ENCODE peak calls at places on chromosomes 16 and 17, in nine cellular contexts. E is non-pigmented ciliary epithelial cell; L is GF-D8; I is activated naive CD4-positive, alpha-beta T cell treated with anti-CD3 and anti-CD28 coated beads, Interleukin-2, amount 10 ng/mL, durations not matched to agents 7 days and 5 days; D is NT2/D1; Z is activated CD4-positive, alpha-beta T cell treated with anti-CD3 and anti-CD28 coated beads for 48 hours; U is GM06990; M is iPS-NIHi11; C is stimulated activated naive CD8-positive, alpha-beta T cell treated with anti-CD3 and anti-CD28 coated beads, Interleukin-15, Interleukin-2, amounts not matched to agents 100 U/mL and 50 U/mL, for 24 hours. Q is an unnamed sample.

GRCh38 chr17:81576621-81577277 is 24.6 kb upstream of the FAAP100 start:
- DNase-seq in U (no peak), I (no peak), C (no peak), Z (no peak), E (no peak), D (no peak), L (no peak), M (no peak), Q (no peak)

GRCh38 chr16:86424413-86424812 is 85.9 kb upstream of the FOXF1 start:
- DNase-seq in D (peak; percentile 30), C (no peak), Z (no peak), I (no peak), E (no peak), L (no peak), M (peak; percentile 47), U (no peak), Q (no peak)

GRCh38 chr17:78997881-78998280 is 11.7 kb downstream of the CANT1 start:
- DNase-seq in L (no peak), D (no peak), I (peak; percentile 18), U (no peak), E (no peak), Z (no peak), C (no peak), M (peak; percentile 4), Q (no peak)

GRCh38 chr16:20899503-20900298 is 457 bp downstream of the DCUN1D3 start:
- DNase-seq in I (peak; percentile 36), M (no peak), E (no peak), U (no peak), Z (no peak), L (peak; percentile 9), C (no peak), D (no peak), Q (no peak)

GRCh38 chr17:68011199-68011665 is 15.0 kb upstream of the C17orf58 start:
- DNase-seq in M (peak; percentile 70), C (peak; percentile 81), U (peak; percentile 34), E (no peak), D (no peak), Z (peak; percentile 79), L (no peak), I (peak; percentile 73), Q (no peak)

GRCh38 chr17:1559743-1560581 is 2.6 kb downstream of the PITPNA start:
- DNase-seq in Z (no peak), M (no peak), D (no peak), U (no peak), L (no peak), C (no peak), I (no peak), E (no peak), Q (no peak)

GRCh38 chr17:77594416-77595209 is 363.9 kb upstream of the TNRC6C start:
- DNase-seq in Z (peak; percentile 22), U (no peak), E (no peak), L (no peak), D (no peak), M (no peak), C (peak; percentile 28), I (peak; percentile 56), Q (no peak)

GRCh38 chr17:82167028-82167427 is 45.6 kb downstream of the CCDC57 start:
- DNase-seq in U (no peak), L (no peak), E (no peak), I (no peak), Z (no peak), D (no peak), M (no peak), C (no peak), Q (no peak)

GRCh38 chr16:9797306-9797705 is 384.9 kb downstream of the GRIN2A start:
- DNase-seq in L (no peak), C (no peak), Z (no peak), U (no peak), D (no peak), M (no peak), I (no peak), E (peak; percentile 46), Q (no peak)

GRCh38 chr17:75428775-75429469 is 23.4 kb upstream of the GRB2 start:
- DNase-seq in U (no peak), I (no peak), E (peak; percentile 84), D (no peak), M (no peak), L (no peak), C (no peak), Z (no peak), Q (no peak)

GRCh38 chr17:77526728-77527355 is 386.1 kb downstream of the SEC14L1 start:
- DNase-seq in D (no peak), I (peak; percentile 1), Z (no peak), L (no peak), E (no peak), C (no peak), M (no peak), U (no peak), Q (no peak)

GRCh38 chr17:55056530-55056929 is 88.0 kb downstream of the STXBP4 start:
- DNase-seq in E (no peak), L (no peak), Z (no peak), D (no peak), C (no peak), I (no peak), U (no peak), M (no peak), Q (no peak)

GRCh38 chr16:69410285-69410990 is 14.0 kb upstream of the CYB5B start:
- DNase-seq in C (no peak), I (no peak), L (no peak), D (no peak), E (no peak), U (no peak), M (no peak), Z (no peak), Q (no peak)

GRCh38 chr17:79850571-79851460 is 11.6 kb upstream of the CBX4 start:
- DNase-seq in Z (peak; percentile 46), C (peak; percentile 24), I (no peak), D (no peak), L (no peak), M (no peak), E (no peak), U (no peak), Q (no peak)

GRCh38 chr17:50817142-50817751 is 18.1 kb upstream of the WFIKKN2 start:
- DNase-seq in M (peak; percentile 80), Z (peak; percentile 70), L (no peak), U (peak; percentile 47), E (no peak), D (no peak), C (peak; percentile 75), I (peak; percentile 64), Q (no peak)

GRCh38 chr17:2610640-2611175 is 17.3 kb downstream of the PAFAH1B1 start:
- DNase-seq in M (no peak), L (no peak), U (no peak), Z (no peak), D (no peak), I (no peak), C (no peak), E (no peak), Q (no peak)

GRCh38 chr17:49381793-49382192 is 19.7 kb upstream of the ZNF652 start:
- DNase-seq in I (no peak), E (no peak), Z (no peak), M (no peak), D (no peak), U (no peak), C (no peak), L (no peak), Q (no peak)

GRCh38 chr17:65447823-65448222 is 113.6 kb downstream of the AXIN2 start:
- DNase-seq in I (no peak), M (no peak), L (no peak), Z (no peak), E (no peak), D (no peak), C (no peak), U (no peak), Q (no peak)

GRCh38 chr16:48164907-48165715 is 9.3 kb upstream of the ABCC12 start:
- DNase-seq in I (peak; percentile 74), U (peak; percentile 38), E (peak; percentile 28), C (peak; percentile 74), L (no peak), M (peak; percentile 87), Z (peak; percentile 78), D (peak; percentile 50), Q (no peak)

Q was measured in iPS DF 19.7.